ENCODE peak calls at places on chromosomes 12 and 14, in six cellular contexts. One of them, this sample, is unnamed.

GRCh38 chr12:116331876-116332275 is 54.4 kb upstream of the MED13L start:
- DNase-seq in erythroblast: no peak
- DNase-seq in adrenal gland: no peak
- DNase-seq in GM12891: no peak
- DNase-seq in lower leg skin: no peak
- DNase-seq in A549: no peak
- DNase-seq in this sample: no peak

GRCh38 chr14:21039585-21040369 is 2.4 kb upstream of the RNASE7 start:
- DNase-seq in erythroblast: peak
- DNase-seq in A549: peak
- DNase-seq in GM12891: peak
- DNase-seq in adrenal gland: peak
- DNase-seq in lower leg skin: peak
- DNase-seq in this sample: peak

GRCh38 chr12:107126688-107127481 is 33.5 kb upstream of the CRY1 start:
- DNase-seq in erythroblast: no peak
- DNase-seq in A549: peak
- DNase-seq in adrenal gland: no peak
- DNase-seq in lower leg skin: no peak
- DNase-seq in GM12891: no peak
- DNase-seq in this sample: no peak

GRCh38 chr12:106566771-106567170 is 16.0 kb upstream of the RFX4 start:
- DNase-seq in lower leg skin: no peak
- DNase-seq in A549: no peak
- DNase-seq in erythroblast: no peak
- DNase-seq in adrenal gland: no peak
- DNase-seq in GM12891: no peak
- DNase-seq in this sample: no peak

GRCh38 chr12:28539691-28540323 is 349.6 kb downstream of the CCDC91 start:
- DNase-seq in adrenal gland: no peak
- DNase-seq in erythroblast: no peak
- DNase-seq in GM12891: no peak
- DNase-seq in lower leg skin: no peak
- DNase-seq in A549: no peak
- DNase-seq in this sample: no peak

GRCh38 chr12:55673638-55674037 is 34.1 kb downstream of the ITGA7 start:
- DNase-seq in adrenal gland: no peak
- DNase-seq in erythroblast: no peak
- DNase-seq in A549: no peak
- DNase-seq in GM12891: no peak
- DNase-seq in lower leg skin: no peak
- DNase-seq in this sample: no peak

GRCh38 chr14:51079085-51079484 is 15.8 kb downstream of the TRIM9 start:
- DNase-seq in A549: no peak
- DNase-seq in erythroblast: no peak
- DNase-seq in GM12891: no peak
- DNase-seq in lower leg skin: no peak
- DNase-seq in adrenal gland: no peak
- DNase-seq in this sample: no peak

GRCh38 chr12:121805171-121805687 is 1.4 kb downstream of the SETD1B start:
- DNase-seq in A549: peak
- DNase-seq in lower leg skin: peak
- DNase-seq in adrenal gland: no peak
- DNase-seq in GM12891: no peak
- DNase-seq in erythroblast: peak
- DNase-seq in this sample: peak

GRCh38 chr12:48980953-48981756 is 3.0 kb downstream of the WNT1 start:
- DNase-seq in erythroblast: peak
- DNase-seq in lower leg skin: no peak
- DNase-seq in GM12891: no peak
- DNase-seq in A549: peak
- DNase-seq in adrenal gland: peak
- DNase-seq in this sample: no peak

GRCh38 chr14:101501858-101502615 is 59.3 kb upstream of the DIO3 start:
- DNase-seq in adrenal gland: no peak
- DNase-seq in GM12891: no peak
- DNase-seq in lower leg skin: peak
- DNase-seq in erythroblast: no peak
- DNase-seq in A549: no peak
- DNase-seq in this sample: peak

GRCh38 chr12:41254546-41254945 is 66.4 kb downstream of the PDZRN4 start:
- DNase-seq in erythroblast: no peak
- DNase-seq in A549: no peak
- DNase-seq in lower leg skin: no peak
- DNase-seq in adrenal gland: peak
- DNase-seq in GM12891: no peak
- DNase-seq in this sample: no peak

GRCh38 chr12:85279449-85280137 is 427 bp upstream of the ALX1 start:
- DNase-seq in erythroblast: no peak
- DNase-seq in GM12891: no peak
- DNase-seq in lower leg skin: no peak
- DNase-seq in adrenal gland: no peak
- DNase-seq in A549: no peak
- DNase-seq in this sample: peak

GRCh38 chr14:35988972-35989690 is 163.0 kb downstream of the BRMS1L start:
- DNase-seq in adrenal gland: no peak
- DNase-seq in erythroblast: no peak
- DNase-seq in lower leg skin: no peak
- DNase-seq in GM12891: no peak
- DNase-seq in A549: no peak
- DNase-seq in this sample: no peak

GRCh38 chr12:124764451-124764850 is 99.2 kb downstream of the SCARB1 start:
- DNase-seq in GM12891: no peak
- DNase-seq in erythroblast: peak
- DNase-seq in lower leg skin: no peak
- DNase-seq in adrenal gland: no peak
- DNase-seq in A549: peak
- DNase-seq in this sample: no peak

GRCh38 chr12:125734137-125734536 is 668.9 kb downstream of the AACS start:
- DNase-seq in erythroblast: no peak
- DNase-seq in GM12891: no peak
- DNase-seq in adrenal gland: no peak
- DNase-seq in A549: peak
- DNase-seq in lower leg skin: no peak
- DNase-seq in this sample: no peak

GRCh38 chr12:42097971-42098370 is 46.7 kb downstream of the GXYLT1 start:
- DNase-seq in erythroblast: peak
- DNase-seq in lower leg skin: no peak
- DNase-seq in A549: no peak
- DNase-seq in GM12891: no peak
- DNase-seq in adrenal gland: no peak
- DNase-seq in this sample: no peak

GRCh38 chr12:69779928-69780327 is 41.3 kb downstream of the RAB3IP start:
- DNase-seq in adrenal gland: no peak
- DNase-seq in GM12891: no peak
- DNase-seq in lower leg skin: no peak
- DNase-seq in A549: peak
- DNase-seq in erythroblast: peak
- DNase-seq in this sample: no peak

GRCh38 chr12:52251367-52252055 is 18.5 kb downstream of the KRT7 start:
- DNase-seq in lower leg skin: peak
- DNase-seq in A549: peak
- DNase-seq in erythroblast: no peak
- DNase-seq in GM12891: no peak
- DNase-seq in adrenal gland: no peak
- DNase-seq in this sample: no peak

GRCh38 chr14:68403794-68404522 is 388.9 kb downstream of the ZFP36L1 start:
- DNase-seq in GM12891: no peak
- DNase-seq in A549: no peak
- DNase-seq in erythroblast: no peak
- DNase-seq in adrenal gland: no peak
- DNase-seq in lower leg skin: no peak
- DNase-seq in this sample: no peak

GRCh38 chr14:68405959-68406358 is 386.9 kb downstream of the ZFP36L1 start:
- DNase-seq in lower leg skin: no peak
- DNase-seq in A549: no peak
- DNase-seq in adrenal gland: no peak
- DNase-seq in erythroblast: no peak
- DNase-seq in GM12891: no peak
- DNase-seq in this sample: no peak

GRCh38 chr14:68402525-68403101 is 390.3 kb downstream of the ZFP36L1 start:
- DNase-seq in lower leg skin: no peak
- DNase-seq in GM12891: no peak
- DNase-seq in erythroblast: no peak
- DNase-seq in adrenal gland: no peak
- DNase-seq in A549: no peak
- DNase-seq in this sample: no peak

GRCh38 chr14:68403191-68403781 is 389.6 kb downstream of the ZFP36L1 start:
- DNase-seq in GM12891: no peak
- DNase-seq in erythroblast: no peak
- DNase-seq in lower leg skin: no peak
- DNase-seq in adrenal gland: no peak
- DNase-seq in A549: no peak
- DNase-seq in this sample: peak

DNA sequence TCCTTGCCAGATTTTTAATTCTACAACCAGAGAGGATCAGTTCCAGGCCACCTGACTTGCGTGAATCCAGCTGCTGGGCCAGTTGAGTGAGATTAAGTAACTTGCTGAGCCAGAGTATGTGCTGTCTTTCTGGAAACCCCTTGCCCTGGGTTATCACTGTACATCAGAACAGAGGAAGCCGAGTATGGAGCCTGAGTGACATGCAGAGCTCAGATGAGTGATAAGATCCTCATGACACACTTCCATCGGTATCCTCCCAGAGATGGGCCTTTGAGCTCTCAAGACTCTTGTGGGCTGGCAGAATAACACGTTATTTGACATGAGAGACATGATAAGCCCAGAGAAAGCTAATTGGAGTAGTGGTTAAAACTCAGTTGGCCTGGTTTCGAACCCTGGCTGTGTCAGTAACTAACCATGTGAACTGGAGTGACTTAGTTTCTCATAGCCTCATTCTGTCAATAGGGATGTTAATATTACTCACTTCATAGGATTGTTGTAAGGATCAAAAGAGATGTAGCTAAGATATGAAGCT is 388.1 kb downstream of the ZFP36L1 start:
- DNase-seq in lower leg skin: no peak
- DNase-seq in A549: no peak
- DNase-seq in erythroblast: peak
- DNase-seq in adrenal gland: no peak
- DNase-seq in GM12891: no peak
- DNase-seq in this sample: no peak
- TF ChIP-seq POLR2A in lower leg skin: no peak
- TF ChIP-seq POLR2A in A549: no peak
- TF ChIP-seq POLR2A in erythroblast: no peak
- TF ChIP-seq POLR2A in adrenal gland: no peak
- TF ChIP-seq POLR2A in GM12891: no peak
- TF ChIP-seq POLR2A in this sample: no peak

GRCh38 chr12:119784673-119785072 is 92.4 kb downstream of the CIT start:
- DNase-seq in erythroblast: no peak
- DNase-seq in A549: no peak
- DNase-seq in GM12891: no peak
- DNase-seq in adrenal gland: no peak
- DNase-seq in lower leg skin: no peak
- DNase-seq in this sample: no peak

GRCh38 chr12:119791453-119791852 is 85.7 kb downstream of the CIT start:
- DNase-seq in A549: no peak
- DNase-seq in adrenal gland: no peak
- DNase-seq in GM12891: no peak
- DNase-seq in lower leg skin: no peak
- DNase-seq in erythroblast: no peak
- DNase-seq in this sample: no peak

GRCh38 chr12:119786539-119786938 is 90.6 kb downstream of the CIT start:
- DNase-seq in GM12891: no peak
- DNase-seq in adrenal gland: peak
- DNase-seq in erythroblast: no peak
- DNase-seq in A549: no peak
- DNase-seq in lower leg skin: no peak
- DNase-seq in this sample: no peak

GRCh38 chr12:119783787-119784186 is 93.3 kb downstream of the CIT start:
- DNase-seq in erythroblast: no peak
- DNase-seq in adrenal gland: no peak
- DNase-seq in A549: no peak
- DNase-seq in GM12891: no peak
- DNase-seq in lower leg skin: no peak
- DNase-seq in this sample: no peak

DNA sequence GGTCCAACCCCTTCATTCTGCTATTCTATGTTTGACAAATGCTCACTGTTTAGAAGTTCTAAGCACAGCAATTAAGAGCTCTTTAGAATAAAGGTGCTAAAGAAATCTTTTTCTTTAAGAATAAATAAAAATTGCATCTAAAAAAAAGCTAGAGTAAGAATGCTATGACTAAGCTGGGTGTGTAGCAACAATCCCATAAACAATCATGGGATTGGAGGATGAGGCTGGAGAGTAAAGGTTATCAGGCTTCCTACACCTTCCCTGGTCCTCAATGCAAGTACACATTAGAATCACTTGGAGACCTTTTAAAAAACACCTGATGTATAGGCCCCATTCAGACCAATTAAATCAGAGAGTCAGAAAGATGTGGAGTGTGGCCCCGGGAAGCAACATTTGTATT is 88.3 kb downstream of the CIT start:
- DNase-seq in A549: no peak
- DNase-seq in adrenal gland: no peak
- DNase-seq in GM12891: no peak
- DNase-seq in erythroblast: no peak
- DNase-seq in lower leg skin: no peak
- DNase-seq in this sample: no peak
- TF ChIP-seq POLR2A in A549: no peak
- TF ChIP-seq POLR2A in adrenal gland: no peak
- TF ChIP-seq POLR2A in GM12891: no peak
- TF ChIP-seq POLR2A in erythroblast: no peak
- TF ChIP-seq POLR2A in lower leg skin: no peak
- TF ChIP-seq POLR2A in this sample: no peak

GRCh38 chr14:29926701-29927595 is 699 bp downstream of the PRKD1 start:
- DNase-seq in erythroblast: no peak
- DNase-seq in A549: peak
- DNase-seq in lower leg skin: no peak
- DNase-seq in adrenal gland: peak
- DNase-seq in GM12891: peak
- DNase-seq in this sample: peak
- TF ChIP-seq POLR2A in erythroblast: no peak
- TF ChIP-seq POLR2A in A549: no peak
- TF ChIP-seq POLR2A in lower leg skin: no peak
- TF ChIP-seq POLR2A in adrenal gland: no peak
- TF ChIP-seq POLR2A in GM12891: no peak
- TF ChIP-seq POLR2A in this sample: no peak

GRCh38 chr12:127690161-127690560 is 576.8 kb upstream of the TMEM132C start:
- DNase-seq in lower leg skin: no peak
- DNase-seq in erythroblast: no peak
- DNase-seq in adrenal gland: no peak
- DNase-seq in GM12891: no peak
- DNase-seq in A549: no peak
- DNase-seq in this sample: no peak

GRCh38 chr12:127681151-127681754 is 585.7 kb upstream of the TMEM132C start:
- DNase-seq in erythroblast: no peak
- DNase-seq in GM12891: no peak
- DNase-seq in adrenal gland: no peak
- DNase-seq in A549: no peak
- DNase-seq in lower leg skin: no peak
- DNase-seq in this sample: no peak

GRCh38 chr12:127688901-127689428 is 578.0 kb upstream of the TMEM132C start:
- DNase-seq in lower leg skin: no peak
- DNase-seq in GM12891: no peak
- DNase-seq in adrenal gland: no peak
- DNase-seq in A549: no peak
- DNase-seq in erythroblast: no peak
- DNase-seq in this sample: no peak

GRCh38 chr12:127680516-127680915 is 586.5 kb upstream of the TMEM132C start:
- DNase-seq in GM12891: no peak
- DNase-seq in A549: no peak
- DNase-seq in lower leg skin: no peak
- DNase-seq in adrenal gland: no peak
- DNase-seq in erythroblast: no peak
- DNase-seq in this sample: no peak

GRCh38 chr12:127685476-127686234 is 581.3 kb upstream of the TMEM132C start:
- DNase-seq in GM12891: no peak
- DNase-seq in adrenal gland: no peak
- DNase-seq in erythroblast: no peak
- DNase-seq in A549: no peak
- DNase-seq in lower leg skin: no peak
- DNase-seq in this sample: no peak
- TF ChIP-seq POLR2A in GM12891: no peak
- TF ChIP-seq POLR2A in adrenal gland: no peak
- TF ChIP-seq POLR2A in erythroblast: no peak
- TF ChIP-seq POLR2A in A549: no peak
- TF ChIP-seq POLR2A in lower leg skin: no peak
- TF ChIP-seq POLR2A in this sample: no peak

This sample was measured in uterus.